ENCODE peak calls at places on chromosomes 1 and 21, in four cellular contexts. F is cardiac fibroblast, S is kidney epithelial cell, V is GM12865. L is an unnamed sample.

GRCh38 chr21:39232926-39233325 is 49.7 kb upstream of the PSMG1 start:
- DNase-seq in F (peak; percentile 5), V (no peak), S (no peak), L (no peak)

GRCh38 chr1:205563927-205564441 is 59.5 kb downstream of the CDK18 start:
- DNase-seq in F (no peak), S (no peak), V (no peak), L (no peak)

GRCh38 chr1:225644666-225645065 is 8.3 kb downstream of the ENAH start:
- DNase-seq in S (no peak), F (no peak), V (no peak), L (no peak)

GRCh38 chr21:45403825-45404725 is 890 bp upstream of the COL18A1 start:
- DNase-seq in S (no peak), V (no peak), F (peak; percentile 76), L (no peak)

GRCh38 chr1:203572134-203572625 is 54.5 kb upstream of the ATP2B4 start:
- DNase-seq in V (no peak), S (no peak), F (peak; percentile 84), L (no peak)

GRCh38 chr21:43343095-43343991 is 83.6 kb downstream of the SIK1 start:
- DNase-seq in S (no peak), V (no peak), F (no peak), L (no peak)

GRCh38 chr21:18869105-18869504 is 465.5 kb upstream of the TMPRSS15 start:
- DNase-seq in F (no peak), V (no peak), S (no peak), L (no peak)

GRCh38 chr1:109274533-109275476 is 8.1 kb downstream of the PSRC1 start:
- DNase-seq in V (no peak), F (no peak), S (peak; percentile 79), L (no peak)

GRCh38 chr1:235946570-235946981 is 79.9 kb upstream of the LYST start:
- DNase-seq in F (peak; percentile 39), V (peak; percentile 48), S (no peak), L (peak; percentile 38)

GRCh38 chr1:3965693-3966092 is 65.6 kb upstream of the C1orf174 start:
- DNase-seq in F (no peak), V (no peak), S (no peak), L (no peak)

GRCh38 chr1:14689996-14690614 is 91.6 kb downstream of the KAZN start:
- DNase-seq in F (no peak), V (no peak), S (no peak), L (no peak)

GRCh38 chr1:43834280-43835140 is 99.1 kb upstream of the ARTN start:
- DNase-seq in V (no peak), S (no peak), F (peak; percentile 49), L (peak; percentile 28)

GRCh38 chr1:101041300-101041699 is 15.7 kb upstream of the DPH5 start:
- DNase-seq in S (no peak), F (no peak), V (no peak), L (no peak)

GRCh38 chr1:183227963-183228649 is 42.0 kb downstream of the LAMC2 start:
- DNase-seq in V (peak; percentile 71), F (peak; percentile 69), S (no peak), L (no peak)

GRCh38 chr1:4144349-4144971 is 244.4 kb upstream of the C1orf174 start:
- DNase-seq in S (no peak), V (no peak), F (no peak), L (no peak)

GRCh38 chr21:15211491-15212133 is 146.8 kb upstream of the NRIP1 start:
- DNase-seq in V (no peak), S (no peak), F (no peak), L (no peak)

GRCh38 chr1:60280256-60280655 is 206.7 kb upstream of the C1orf87 start:
- DNase-seq in S (no peak), V (no peak), F (peak; percentile 46), L (no peak)

GRCh38 chr1:2499986-2500596 is 24.0 kb downstream of the PLCH2 start:
- DNase-seq in S (no peak), F (no peak), V (no peak), L (no peak)

GRCh38 chr1:37240897-37241296 is 206.6 kb upstream of the GRIK3 start:
- DNase-seq in F (no peak), S (no peak), V (no peak), L (no peak)

GRCh38 chr21:36460866-36461265 is 19.1 kb downstream of the CLDN14 start:
- DNase-seq in S (no peak), F (no peak), V (no peak), L (no peak)

GRCh38 chr1:36093919-36094318 is 5.2 kb downstream of the ADPRS start:
- DNase-seq in S (no peak), F (no peak), V (no peak), L (no peak)

GRCh38 chr1:243421784-243422183 is 165.9 kb downstream of the SDCCAG8 start:
- DNase-seq in S (peak; percentile 74), V (peak; percentile 13), F (peak; percentile 74), L (peak; percentile 24)

GRCh38 chr1:178531897-178532296 is 19.0 kb downstream of the TEX35 start:
- DNase-seq in F (no peak), S (no peak), V (no peak), L (no peak)

GRCh38 chr1:92105546-92106081 is 25.5 kb downstream of the BTBD8 start:
- DNase-seq in S (no peak), V (no peak), F (no peak), L (no peak)

GRCh38 chr1:24018611-24019580 is 38.8 kb upstream of the SRSF10 start:
- DNase-seq in S (peak; percentile 97), V (no peak), F (peak; percentile 100), L (peak; percentile 98)

GRCh38 chr1:15350551-15351200 is 59.0 kb upstream of the EFHD2 start:
- DNase-seq in V (no peak), S (no peak), F (no peak), L (no peak)

GRCh38 chr1:226550671-226551041 is 2.1 kb downstream of the STUM start:
- DNase-seq in F (no peak), S (no peak), V (no peak), L (no peak)

GRCh38 chr1:59183918-59184317 is 113.0 kb upstream of the FGGY start:
- DNase-seq in V (no peak), F (no peak), S (no peak), L (no peak)

GRCh38 chr1:149877211-149877946 is 22.0 kb upstream of the BOLA1 start:
- DNase-seq in S (no peak), V (no peak), F (no peak), L (no peak)

GRCh38 chr1:198927129-198927528 is 288.3 kb downstream of the PTPRC start:
- DNase-seq in V (no peak), F (no peak), S (no peak), L (no peak)

GRCh38 chr1:20630730-20631129 is 2.5 kb upstream of the PINK1 start:
- DNase-seq in V (no peak), S (no peak), F (peak; percentile 26), L (no peak)

GRCh38 chr1:168786476-168787330 is 57.7 kb upstream of the DPT start:
- DNase-seq in S (no peak), V (no peak), F (no peak), L (no peak)

GRCh38 chr1:94395231-94395630 is 23.0 kb upstream of the ABCD3 start:
- DNase-seq in F (no peak), S (no peak), V (no peak), L (no peak)

GRCh38 chr1:94095112-94095637 is 25.8 kb downstream of the ABCA4 start:
- DNase-seq in F (peak; percentile 96), S (peak; percentile 79), V (no peak), L (peak; percentile 63)

GRCh38 chr1:207825719-207826556 is 74.1 kb downstream of the CD46 start:
- DNase-seq in S (no peak), F (peak; percentile 36), V (peak; percentile 98), L (no peak)
- H3K4me3 ChIP-seq in S (no peak overlapping the region), F (no peak overlapping the region), V (peak overlapping the region; percentile 59), L (no peak overlapping the region)

GRCh38 chr1:162040657-162041056 is 17.0 kb upstream of the OLFML2B start:
- DNase-seq in V (peak; percentile 23), F (peak; percentile 66), S (no peak), L (no peak)
- TF ChIP-seq CTCF in V (peak; percentile 26), F (peak; percentile 62), S (peak; percentile 45), L (peak; percentile 55)

GRCh38 chr1:47511825-47512224 is 74.0 kb downstream of the FOXD2 start:
- DNase-seq in V (no peak), F (no peak), S (no peak), L (no peak)
- H3K4me3 ChIP-seq in V (no peak overlapping the region), F (no peak overlapping the region), S (no peak overlapping the region), L (no peak overlapping the region)

DNA sequence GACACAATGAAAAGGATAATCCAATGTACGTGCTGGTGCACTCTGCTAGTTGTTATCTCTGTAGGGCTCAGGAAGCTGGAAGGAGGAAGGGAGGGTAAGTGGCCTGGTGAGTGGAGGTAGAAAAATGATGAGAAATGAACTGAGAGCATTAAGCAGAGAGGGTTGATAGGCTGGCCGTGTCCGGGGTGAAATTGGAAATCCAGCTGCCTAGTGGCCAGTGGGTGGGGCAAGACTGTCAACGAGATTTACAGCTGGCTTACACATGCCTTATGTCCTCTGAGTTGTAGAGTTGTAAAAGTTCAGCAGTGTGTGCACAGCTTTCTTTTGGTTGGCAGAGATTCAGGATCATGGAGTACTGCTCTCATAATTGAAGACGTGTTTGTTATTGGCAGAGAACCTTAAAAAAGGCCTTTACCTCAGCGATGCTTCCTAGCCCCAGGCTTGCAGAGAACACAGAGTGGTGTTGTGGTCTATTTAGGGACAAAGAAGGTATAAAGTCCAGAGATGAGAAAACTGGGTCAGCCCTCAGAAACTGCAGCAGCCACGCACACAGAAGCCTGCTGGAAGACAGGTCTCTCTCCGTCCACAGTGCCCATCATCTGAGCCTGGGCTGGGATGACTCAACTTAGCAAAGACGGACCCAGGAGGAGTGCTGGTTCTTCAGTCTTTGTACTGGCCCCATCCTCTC is 132.4 kb downstream of the EDEM3 start:
- DNase-seq in S (peak; percentile 58), F (peak; percentile 96), V (no peak), L (peak; percentile 80)
- TF ChIP-seq CTCF in S (no peak), F (no peak), V (no peak), L (no peak)

DNA sequence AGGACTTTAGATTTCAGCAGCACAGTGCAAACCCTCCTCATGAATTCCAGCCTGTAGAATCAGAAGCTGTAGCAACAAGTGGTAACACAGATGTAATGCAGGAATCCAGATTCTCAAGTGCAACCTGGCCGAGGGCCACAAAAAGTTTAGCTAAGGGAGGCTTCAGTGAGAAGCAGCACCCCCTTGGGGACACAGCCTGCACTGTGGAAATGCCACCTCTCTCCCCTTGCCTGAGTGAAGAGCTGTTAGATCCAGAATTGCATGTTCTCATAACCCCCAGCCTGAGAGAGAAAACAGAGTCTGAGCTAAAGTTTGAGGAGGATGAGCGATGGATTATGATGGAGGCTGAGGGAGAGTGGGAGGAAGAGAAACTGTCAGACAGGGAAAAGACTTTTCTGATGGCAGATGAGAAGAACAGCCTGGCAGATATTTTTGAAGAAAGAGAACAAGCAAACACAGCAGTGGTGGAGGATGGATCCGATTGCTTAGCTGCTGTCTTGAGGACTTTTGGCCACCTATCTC is 80.5 kb upstream of the BMP8A start:
- DNase-seq in V (peak; percentile 72), F (peak; percentile 94), S (peak; percentile 67), L (peak; percentile 72)
- H3K4me3 ChIP-seq in V (no peak overlapping the region), F (peak overlapping the region; percentile 13), S (peak overlapping the region; percentile 86), L (peak overlapping the region; percentile 68)